ENCODE peak calls at places on chromosomes 7 and 10, in nine cellular contexts. Y is effector memory CD8-positive, alpha-beta T cell; E is psoas muscle; Q is activated CD8-positive, alpha-beta memory T cell treated with anti-CD3 and anti-CD28 coated beads, Interleukin-2, amount 10 ng/mL, durations not matched to agents 7 days and 5 days; H is activated T-cell treated with anti-CD3 and anti-CD28 coated beads, Interleukin-2, amount 50 U/mL, for 72 hours; A is lung; T is left cardiac atrium; B is activated naive CD4-positive, alpha-beta T cell treated with anti-CD3 and anti-CD28 coated beads, Interleukin-2, amount 50 U/mL, for 72 hours; Z is aorta. J is an unnamed sample.

GRCh38 chr10:6916601-6917000 is 336.5 kb upstream of the PRKCQ start:
- ATAC-seq in Z (no peak), Q (no peak), B (no peak), E (no peak), Y (no peak), A (no peak), H (no peak), T (no peak), J (no peak)

GRCh38 chr10:60767424-60767823 is 10.9 kb upstream of the CDK1 start:
- ATAC-seq in Z (no peak), T (no peak), E (no peak), A (no peak), Y (no peak), Q (no peak), B (no peak), H (no peak), J (no peak)

GRCh38 chr10:113590581-113590980 is 37.7 kb downstream of the HABP2 start:
- ATAC-seq in H (no peak), Z (no peak), T (no peak), Q (no peak), E (peak), A (no peak), B (no peak), Y (no peak), J (no peak)

GRCh38 chr10:81920213-81920829 is 45.3 kb downstream of the NRG3 start:
- ATAC-seq in Y (no peak), Z (no peak), H (no peak), E (no peak), Q (no peak), B (no peak), A (no peak), T (no peak), J (no peak)

GRCh38 chr10:54402576-54402975 is 398.5 kb downstream of the PCDH15 start:
- ATAC-seq in Q (no peak), Z (no peak), H (no peak), E (no peak), T (no peak), Y (no peak), A (no peak), B (no peak), J (no peak)

GRCh38 chr10:95502377-95502776 is 58.8 kb downstream of the SORBS1 start:
- ATAC-seq in A (no peak), Q (no peak), B (no peak), H (no peak), E (peak), Z (no peak), T (no peak), Y (no peak), J (no peak)

GRCh38 chr7:47313564-47313963 is 268.3 kb downstream of the TNS3 start:
- ATAC-seq in H (no peak), T (no peak), Q (no peak), A (no peak), B (no peak), Z (no peak), E (no peak), Y (no peak), J (no peak)

GRCh38 chr10:47214520-47214919 is 85.5 kb upstream of the GDF10 start:
- ATAC-seq in Z (no peak), E (no peak), H (no peak), A (no peak), Y (no peak), Q (no peak), B (no peak), T (no peak), J (no peak)

GRCh38 chr10:101139421-101139911 is 8.4 kb downstream of the TLX1 start:
- ATAC-seq in Q (no peak), H (no peak), T (no peak), A (no peak), Y (no peak), B (no peak), Z (no peak), E (no peak), J (no peak)

GRCh38 chr7:43750016-43750887 is 8.2 kb upstream of the BLVRA start:
- ATAC-seq in B (peak), Q (no peak), Y (no peak), T (peak), E (peak), A (peak), Z (no peak), H (no peak), J (no peak)

GRCh38 chr7:107785926-107786325 is 17.1 kb downstream of the SLC26A3 start:
- ATAC-seq in H (no peak), T (no peak), A (no peak), Y (no peak), Q (no peak), Z (no peak), B (no peak), E (no peak), J (no peak)

GRCh38 chr7:8216291-8216690 is 45.7 kb downstream of the ICA1 start:
- ATAC-seq in A (no peak), T (no peak), H (no peak), Y (no peak), Z (no peak), B (no peak), Q (no peak), E (no peak), J (no peak)

GRCh38 chr10:79063661-79064490 is 4.9 kb upstream of the ZMIZ1 start:
- ATAC-seq in Z (no peak), A (no peak), Q (no peak), H (no peak), T (no peak), E (no peak), Y (peak), B (no peak), J (peak)

GRCh38 chr10:59741048-59741447 is 12.2 kb downstream of the MRLN start:
- ATAC-seq in A (no peak), B (no peak), Y (no peak), Q (no peak), H (no peak), T (no peak), E (no peak), Z (no peak), J (no peak)

GRCh38 chr10:110865804-110866482 is 5.8 kb upstream of the PDCD4 start:
- ATAC-seq in A (no peak), T (no peak), Y (no peak), Q (no peak), Z (no peak), H (no peak), E (no peak), B (no peak), J (no peak)

GRCh38 chr10:112744525-112744924 is 205.5 kb upstream of the TCF7L2 start:
- ATAC-seq in T (no peak), H (no peak), B (no peak), A (no peak), Q (no peak), Z (no peak), Y (no peak), E (no peak), J (no peak)

GRCh38 chr10:101493249-101493648 is 94.8 kb downstream of the POLL start:
- ATAC-seq in A (no peak), B (no peak), H (no peak), T (no peak), E (no peak), Y (no peak), Z (no peak), Q (no peak), J (no peak)

GRCh38 chr7:116316838-116317612 is 106.7 kb downstream of the TES start:
- ATAC-seq in B (peak), Q (peak), H (peak), A (peak), Z (peak), T (peak), Y (no peak), E (peak), J (peak)

GRCh38 chr7:6026917-6027316 is 4.3 kb upstream of the ANKRD61 start:
- ATAC-seq in E (no peak), T (peak), H (no peak), A (peak), Y (no peak), B (no peak), Z (no peak), Q (no peak), J (peak)

GRCh38 chr7:66927348-66927948 is 6.4 kb downstream of the TMEM248 start:
- ATAC-seq in A (no peak), E (no peak), H (no peak), Y (no peak), B (no peak), Q (no peak), Z (no peak), T (peak), J (no peak)

GRCh38 chr7:105487559-105488218 is 34.4 kb downstream of the PUS7 start:
- ATAC-seq in A (no peak), Q (no peak), E (peak), T (peak), H (no peak), Z (peak), B (no peak), Y (peak), J (no peak)

GRCh38 chr7:122488241-122488640 is 183.7 kb upstream of the FEZF1 start:
- ATAC-seq in A (no peak), Z (no peak), E (no peak), H (no peak), B (no peak), Y (no peak), Q (no peak), T (no peak), J (no peak)